ENCODE peak calls at places on chromosomes 4 and X, in five cellular contexts. Y, X, I, V and G are unnamed samples.

GRCh38 chrX:119605739-119606507 is at the start of gene NKRF:
- DNase-seq in Y (peak), X (peak), I (peak), V (peak), G (peak)

GRCh38 chrX:72142931-72143709 is 11.4 kb upstream of the RTL5 start:
- DNase-seq in Y (no peak), X (no peak), I (no peak), V (no peak), G (no peak)

GRCh38 chr4:3451956-3452355 is 10.2 kb downstream of the HGFAC start:
- DNase-seq in Y (no peak), X (no peak), I (no peak), V (no peak), G (no peak)

GRCh38 chr4:151753056-151753455 is 7.8 kb downstream of the GATB start:
- DNase-seq in Y (no peak), X (no peak), I (no peak), V (no peak), G (no peak)

GRCh38 chr4:123597586-123597985 is 201.0 kb downstream of the SPRY1 start:
- DNase-seq in Y (no peak), X (no peak), I (no peak), V (no peak), G (no peak)

GRCh38 chr4:53089940-53090729 is 228.0 kb downstream of the RASL11B start:
- DNase-seq in Y (no peak), X (no peak), I (no peak), V (no peak), G (no peak)

GRCh38 chr4:8255698-8256441 is 13.7 kb upstream of the HTRA3 start:
- DNase-seq in Y (no peak), X (no peak), I (peak), V (no peak), G (no peak)

GRCh38 chrX:108070891-108071290 is 20.5 kb downstream of the PSMD10 start:
- DNase-seq in Y (no peak), X (no peak), I (no peak), V (no peak), G (no peak)

GRCh38 chr4:156347412-156348075 is 393.9 kb upstream of the CTSO start:
- DNase-seq in Y (no peak), X (no peak), I (no peak), V (no peak), G (no peak)

GRCh38 chr4:90960433-90960832 is 833.2 kb downstream of the CCSER1 start:
- DNase-seq in Y (no peak), X (no peak), I (no peak), V (no peak), G (no peak)

GRCh38 chr4:128379860-128380259 is 92.2 kb upstream of the PGRMC2 start:
- DNase-seq in Y (peak), X (no peak), I (peak), V (no peak), G (peak)

GRCh38 chr4:146340798-146341197 is 126.5 kb downstream of the REELD1 start:
- DNase-seq in Y (no peak), X (no peak), I (no peak), V (no peak), G (no peak)

GRCh38 chrX:66622209-66622608 is 16.7 kb downstream of the EDA2R start:
- DNase-seq in Y (no peak), X (no peak), I (no peak), V (no peak), G (no peak)

GRCh38 chr4:122309988-122310626 is 68.7 kb upstream of the ADAD1 start:
- DNase-seq in Y (no peak), X (no peak), I (no peak), V (no peak), G (no peak)

GRCh38 chr4:3685081-3685645 is 81.0 kb upstream of the ADRA2C start:
- DNase-seq in Y (no peak), X (no peak), I (no peak), V (peak), G (no peak)

GRCh38 chr4:7597281-7597680 is 162.6 kb upstream of the PSAPL1 start:
- DNase-seq in Y (no peak), X (no peak), I (no peak), V (no peak), G (no peak)

GRCh38 chr4:89000392-89000791 is 56.6 kb downstream of the FAM13A start:
- DNase-seq in Y (no peak), X (no peak), I (no peak), V (no peak), G (no peak)

GRCh38 chrX:327660-328126 is 9.1 kb upstream of the GTPBP6 start:
- DNase-seq in Y (no peak), X (no peak), I (peak), V (no peak), G (no peak)

GRCh38 chr4:107120661-107121060 is 84.5 kb upstream of the DKK2 start:
- DNase-seq in Y (no peak), X (no peak), I (no peak), V (no peak), G (no peak)

GRCh38 chrX:54817220-54817820 is 9.8 kb downstream of the MAGED2 start:
- DNase-seq in Y (no peak), X (no peak), I (no peak), V (no peak), G (no peak)

GRCh38 chrX:140274761-140275525 is 229.9 kb downstream of the SOX3 start:
- DNase-seq in Y (no peak), X (no peak), I (no peak), V (no peak), G (no peak)

GRCh38 chr4:158295053-158295452 is 84.8 kb downstream of the TMEM144 start:
- DNase-seq in Y (no peak), X (no peak), I (no peak), V (no peak), G (no peak)

GRCh38 chr4:185867770-185868169 is 55.8 kb upstream of the SORBS2 start:
- DNase-seq in Y (no peak), X (no peak), I (no peak), V (no peak), G (no peak)

GRCh38 chrX:8668797-8669196 is 63.1 kb downstream of the ANOS1 start:
- DNase-seq in Y (no peak), X (no peak), I (no peak), V (no peak), G (peak)

GRCh38 chr4:7663075-7663541 is 228.4 kb upstream of the PSAPL1 start:
- DNase-seq in Y (no peak), X (no peak), I (peak), V (no peak), G (no peak)

GRCh38 chr4:27245216-27245615 is 384.6 kb downstream of the STIM2 start:
- DNase-seq in Y (no peak), X (no peak), I (no peak), V (no peak), G (no peak)

GRCh38 chrX:72269671-72270251 is 7.3 kb downstream of the RPS4X start:
- DNase-seq in Y (no peak), X (no peak), I (no peak), V (no peak), G (no peak)

GRCh38 chr4:94571720-94572119 is 120.0 kb downstream of the PDLIM5 start:
- DNase-seq in Y (no peak), X (no peak), I (no peak), V (no peak), G (no peak)

GRCh38 chr4:139682309-139683210 is 16.9 kb downstream of the MGST2 start:
- DNase-seq in Y (no peak), X (no peak), I (no peak), V (no peak), G (peak)

GRCh38 chr4:163565228-163566040 is 70.9 kb downstream of the TMA16 start:
- DNase-seq in Y (no peak), X (no peak), I (no peak), V (no peak), G (no peak)

GRCh38 chr4:27828843-27829242 is 968.2 kb downstream of the STIM2 start:
- DNase-seq in Y (no peak), X (no peak), I (no peak), V (no peak), G (no peak)

GRCh38 chr4:8915201-8916200 is 43.9 kb upstream of the HMX1 start:
- DNase-seq in Y (no peak), X (no peak), I (peak), V (no peak), G (no peak)

GRCh38 chrX:26253526-26253925 is 37.6 kb downstream of the MAGEB5 start:
- DNase-seq in Y (no peak), X (no peak), I (no peak), V (no peak), G (no peak)

GRCh38 chrX:26254436-26254835 is 38.5 kb downstream of the MAGEB5 start:
- DNase-seq in Y (no peak), X (no peak), I (no peak), V (no peak), G (no peak)
- TF ChIP-seq POLR2A in Y (no peak), X (no peak), I (no peak), V (no peak), G (no peak)

GRCh38 chrX:46573331-46573895 is at the start of gene CHST7:
- DNase-seq in Y (peak), X (peak), I (peak), V (peak), G (peak)
- TF ChIP-seq CTCF in Y (no peak), X (no peak), I (peak), V (no peak), G (peak)

DNA sequence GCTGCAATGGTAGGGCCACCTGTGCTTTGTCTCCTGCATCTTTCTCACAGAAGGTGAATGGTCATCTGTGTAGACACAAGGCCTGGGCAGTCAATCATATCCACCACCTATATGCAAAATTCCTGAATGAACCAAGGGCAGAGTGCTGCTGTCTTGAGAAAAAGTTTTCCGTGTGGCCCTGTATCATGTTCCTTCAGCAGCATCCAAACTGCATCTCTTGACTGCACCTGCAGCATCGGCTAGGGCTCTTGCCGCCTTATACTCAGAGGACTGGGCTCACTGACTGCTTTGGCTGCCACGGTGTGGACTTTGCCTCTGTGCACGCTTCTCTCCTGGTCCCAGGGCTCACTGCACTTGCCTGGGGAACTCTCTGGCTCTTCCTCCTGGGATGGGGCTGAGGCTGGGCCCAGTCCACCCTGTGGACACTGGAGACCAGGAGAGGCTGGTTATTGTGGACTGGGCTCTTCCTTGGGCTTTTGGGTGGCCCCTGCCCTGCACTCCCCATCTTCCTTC is 39.5 kb upstream of the STS start:
- DNase-seq in Y (no peak), X (no peak), I (no peak), V (peak), G (no peak)
- H3K27ac ChIP-seq in Y (no peak), X (no peak), I (no peak), V (no peak), G (no peak)

GRCh38 chr4:176230827-176231226 is 35.4 kb upstream of the SPATA4 start:
- DNase-seq in Y (no peak), X (no peak), I (no peak), V (no peak), G (no peak)
- TF ChIP-seq POLR2A in Y (no peak), X (no peak), I (no peak), V (no peak), G (no peak)

GRCh38 chr4:21884615-21885014 is 64.0 kb downstream of the KCNIP4 start:
- DNase-seq in Y (no peak), X (no peak), I (no peak), V (no peak), G (no peak)

GRCh38 chr4:21882050-21882839 is 66.3 kb downstream of the KCNIP4 start:
- DNase-seq in Y (no peak), X (no peak), I (no peak), V (no peak), G (no peak)

GRCh38 chr4:21879187-21879586 is 69.4 kb downstream of the KCNIP4 start:
- DNase-seq in Y (no peak), X (no peak), I (no peak), V (no peak), G (no peak)
- TF ChIP-seq CTCF in Y (no peak), X (no peak), I (no peak), V (no peak), G (no peak)

DNA sequence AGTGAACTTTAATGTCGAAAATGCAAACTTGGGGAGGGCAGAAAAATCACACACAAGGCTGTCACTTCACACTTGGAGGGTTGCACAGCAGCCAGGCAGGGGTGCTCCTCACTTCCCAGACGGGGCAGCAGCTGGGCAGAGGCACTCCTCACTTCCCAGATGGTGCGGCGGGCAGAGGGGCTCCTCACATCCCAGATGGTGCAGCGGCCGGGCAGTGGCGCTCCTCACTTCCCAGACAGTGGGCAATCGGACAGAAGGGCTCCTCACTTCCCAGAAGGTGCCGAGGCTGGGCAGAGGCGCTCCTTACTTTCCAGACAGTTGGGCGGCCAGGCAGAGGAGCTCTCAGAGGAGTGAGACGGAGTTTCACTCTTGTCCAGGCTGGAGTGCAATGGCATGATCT is 90.6 kb downstream of the HMGB3 start:
- DNase-seq in Y (no peak), X (no peak), I (no peak), V (no peak), G (no peak)
- H3K27ac ChIP-seq in Y (no peak), X (no peak), I (no peak), V (no peak), G (no peak)

DNA sequence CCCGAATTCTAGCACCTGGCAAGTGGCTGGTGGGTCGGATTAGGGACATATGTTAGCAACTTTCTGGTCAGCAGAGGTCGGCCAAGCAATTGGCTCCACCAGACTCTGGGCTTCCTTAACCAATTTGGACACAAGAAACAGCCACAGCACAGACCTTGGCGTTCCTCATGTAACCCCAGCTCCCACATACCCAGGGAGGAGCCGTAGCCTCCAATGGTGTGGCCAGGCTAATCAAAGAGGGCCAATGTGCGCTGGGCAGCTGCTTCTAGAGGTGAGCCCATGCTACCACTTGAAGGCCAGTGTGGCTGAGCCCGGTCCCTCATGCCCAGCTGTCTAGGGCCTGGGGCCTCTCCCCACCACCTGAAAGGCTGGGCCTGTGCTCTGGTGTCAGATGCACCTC is 82.5 kb upstream of the MSX1 start:
- DNase-seq in Y (no peak), X (no peak), I (no peak), V (no peak), G (no peak)
- TF ChIP-seq POLR2A in Y (no peak), X (no peak), I (no peak), V (no peak), G (no peak)

DNA sequence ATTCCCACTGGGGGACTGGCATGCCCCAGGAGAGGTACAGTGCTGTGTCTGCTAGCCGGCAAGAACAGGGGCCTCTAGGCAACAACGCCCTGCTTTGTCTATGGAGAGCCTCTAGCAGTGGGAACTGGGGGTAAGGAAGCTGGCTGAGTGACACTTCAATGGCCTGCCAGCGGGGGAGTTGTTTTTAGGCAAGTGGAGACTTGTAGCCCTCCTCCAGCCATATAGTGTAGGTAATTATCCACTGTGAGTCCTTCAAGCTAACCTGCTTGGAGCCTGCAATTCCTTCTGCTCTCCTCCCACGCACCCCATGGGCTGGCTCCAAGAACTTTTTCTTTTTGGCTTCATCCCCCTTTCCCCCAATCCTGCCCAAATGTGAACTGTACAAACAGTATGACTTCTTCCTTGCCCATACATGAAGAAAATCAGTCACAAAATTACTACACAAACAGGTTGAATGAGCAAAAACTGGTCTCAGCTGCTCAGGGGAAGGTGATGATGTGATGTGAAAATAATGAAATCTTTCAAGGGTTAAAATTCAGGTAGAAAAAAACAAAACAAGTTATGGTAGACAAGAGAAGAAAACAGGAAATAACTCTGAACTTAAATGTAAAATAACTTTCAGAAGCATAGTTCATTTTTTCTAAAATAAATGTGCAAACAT is 33.1 kb downstream of the LEF1 start:
- DNase-seq in Y (no peak), X (no peak), I (no peak), V (no peak), G (no peak)
- TF ChIP-seq CTCF in Y (no peak), X (no peak), I (no peak), V (no peak), G (no peak)

GRCh38 chr4:79700356-79700755 is 292.3 kb upstream of the GK2 start:
- DNase-seq in Y (no peak), X (no peak), I (no peak), V (no peak), G (no peak)
- H3K27ac ChIP-seq in Y (no peak), X (no peak), I (no peak), V (no peak), G (no peak)